ENCODE peak calls at places on chromosome 22, in four cellular contexts. One of them, this sample, is unnamed.

GRCh38 chr22:27564806-27565205 is 236.8 kb downstream of the MN1 start:
- DNase-seq in central memory CD4-positive, alpha-beta T cell: no peak
- DNase-seq in activated CD8-positive, alpha-beta memory T cell treated with anti-CD3 and anti-CD28 coated beads, Interleukin-2, amount 50 U/mL, for 4 hours: no peak
- DNase-seq in stimulated activated CD8-positive, alpha-beta memory T cell treated with anti-CD3 and anti-CD28 coated beads, Interleukin-12 subunit alpha, Interleukin-12 subunit beta, amount 100 ng/mL, for 1 hour: no peak
- DNase-seq in this sample: no peak

GRCh38 chr22:47515384-47516125 is 753.1 kb downstream of the TBC1D22A start:
- DNase-seq in central memory CD4-positive, alpha-beta T cell: no peak
- DNase-seq in activated CD8-positive, alpha-beta memory T cell treated with anti-CD3 and anti-CD28 coated beads, Interleukin-2, amount 50 U/mL, for 4 hours: no peak
- DNase-seq in stimulated activated CD8-positive, alpha-beta memory T cell treated with anti-CD3 and anti-CD28 coated beads, Interleukin-12 subunit alpha, Interleukin-12 subunit beta, amount 100 ng/mL, for 1 hour: no peak
- DNase-seq in this sample: no peak

GRCh38 chr22:40491990-40492631 is 121.7 kb downstream of the SGSM3 start:
- DNase-seq in central memory CD4-positive, alpha-beta T cell: peak; percentile 1
- DNase-seq in activated CD8-positive, alpha-beta memory T cell treated with anti-CD3 and anti-CD28 coated beads, Interleukin-2, amount 50 U/mL, for 4 hours: no peak
- DNase-seq in stimulated activated CD8-positive, alpha-beta memory T cell treated with anti-CD3 and anti-CD28 coated beads, Interleukin-12 subunit alpha, Interleukin-12 subunit beta, amount 100 ng/mL, for 1 hour: no peak
- DNase-seq in this sample: peak; percentile 34

GRCh38 chr22:29272624-29273023 is 4.6 kb downstream of the EWSR1 start:
- DNase-seq in central memory CD4-positive, alpha-beta T cell: no peak
- DNase-seq in activated CD8-positive, alpha-beta memory T cell treated with anti-CD3 and anti-CD28 coated beads, Interleukin-2, amount 50 U/mL, for 4 hours: no peak
- DNase-seq in stimulated activated CD8-positive, alpha-beta memory T cell treated with anti-CD3 and anti-CD28 coated beads, Interleukin-12 subunit alpha, Interleukin-12 subunit beta, amount 100 ng/mL, for 1 hour: no peak
- DNase-seq in this sample: no peak

GRCh38 chr22:42608481-42609361 is 6.0 kb downstream of the POLDIP3 start:
- DNase-seq in central memory CD4-positive, alpha-beta T cell: no peak
- DNase-seq in activated CD8-positive, alpha-beta memory T cell treated with anti-CD3 and anti-CD28 coated beads, Interleukin-2, amount 50 U/mL, for 4 hours: no peak
- DNase-seq in stimulated activated CD8-positive, alpha-beta memory T cell treated with anti-CD3 and anti-CD28 coated beads, Interleukin-12 subunit alpha, Interleukin-12 subunit beta, amount 100 ng/mL, for 1 hour: no peak
- DNase-seq in this sample: no peak

GRCh38 chr22:22046370-22046769 is 63.8 kb upstream of the TOP3B start:
- DNase-seq in central memory CD4-positive, alpha-beta T cell: no peak
- DNase-seq in activated CD8-positive, alpha-beta memory T cell treated with anti-CD3 and anti-CD28 coated beads, Interleukin-2, amount 50 U/mL, for 4 hours: no peak
- DNase-seq in stimulated activated CD8-positive, alpha-beta memory T cell treated with anti-CD3 and anti-CD28 coated beads, Interleukin-12 subunit alpha, Interleukin-12 subunit beta, amount 100 ng/mL, for 1 hour: no peak
- DNase-seq in this sample: no peak

GRCh38 chr22:35313311-35314121 is 13.8 kb downstream of the TOM1 start:
- DNase-seq in central memory CD4-positive, alpha-beta T cell: no peak
- DNase-seq in activated CD8-positive, alpha-beta memory T cell treated with anti-CD3 and anti-CD28 coated beads, Interleukin-2, amount 50 U/mL, for 4 hours: no peak
- DNase-seq in stimulated activated CD8-positive, alpha-beta memory T cell treated with anti-CD3 and anti-CD28 coated beads, Interleukin-12 subunit alpha, Interleukin-12 subunit beta, amount 100 ng/mL, for 1 hour: no peak
- DNase-seq in this sample: no peak

GRCh38 chr22:48722661-48723060 is 1105.0 kb downstream of the BRD1 start:
- DNase-seq in central memory CD4-positive, alpha-beta T cell: no peak
- DNase-seq in activated CD8-positive, alpha-beta memory T cell treated with anti-CD3 and anti-CD28 coated beads, Interleukin-2, amount 50 U/mL, for 4 hours: no peak
- DNase-seq in stimulated activated CD8-positive, alpha-beta memory T cell treated with anti-CD3 and anti-CD28 coated beads, Interleukin-12 subunit alpha, Interleukin-12 subunit beta, amount 100 ng/mL, for 1 hour: no peak
- DNase-seq in this sample: no peak

GRCh38 chr22:41217553-41218157 is 12.5 kb downstream of the L3MBTL2 start:
- DNase-seq in central memory CD4-positive, alpha-beta T cell: peak; percentile 28
- DNase-seq in activated CD8-positive, alpha-beta memory T cell treated with anti-CD3 and anti-CD28 coated beads, Interleukin-2, amount 50 U/mL, for 4 hours: no peak
- DNase-seq in stimulated activated CD8-positive, alpha-beta memory T cell treated with anti-CD3 and anti-CD28 coated beads, Interleukin-12 subunit alpha, Interleukin-12 subunit beta, amount 100 ng/mL, for 1 hour: no peak
- DNase-seq in this sample: peak; percentile 35

GRCh38 chr22:30078320-30079311 is 1.6 kb upstream of the HORMAD2 start:
- DNase-seq in central memory CD4-positive, alpha-beta T cell: peak; percentile 22
- DNase-seq in activated CD8-positive, alpha-beta memory T cell treated with anti-CD3 and anti-CD28 coated beads, Interleukin-2, amount 50 U/mL, for 4 hours: no peak
- DNase-seq in stimulated activated CD8-positive, alpha-beta memory T cell treated with anti-CD3 and anti-CD28 coated beads, Interleukin-12 subunit alpha, Interleukin-12 subunit beta, amount 100 ng/mL, for 1 hour: no peak
- DNase-seq in this sample: peak; percentile 25

GRCh38 chr22:39933741-39934140 is 26.5 kb upstream of the TMA7B start:
- DNase-seq in central memory CD4-positive, alpha-beta T cell: no peak
- DNase-seq in activated CD8-positive, alpha-beta memory T cell treated with anti-CD3 and anti-CD28 coated beads, Interleukin-2, amount 50 U/mL, for 4 hours: no peak
- DNase-seq in stimulated activated CD8-positive, alpha-beta memory T cell treated with anti-CD3 and anti-CD28 coated beads, Interleukin-12 subunit alpha, Interleukin-12 subunit beta, amount 100 ng/mL, for 1 hour: no peak
- DNase-seq in this sample: no peak

GRCh38 chr22:22813126-22814075 is 74.2 kb upstream of the IGLL5 start:
- DNase-seq in central memory CD4-positive, alpha-beta T cell: no peak
- DNase-seq in activated CD8-positive, alpha-beta memory T cell treated with anti-CD3 and anti-CD28 coated beads, Interleukin-2, amount 50 U/mL, for 4 hours: no peak
- DNase-seq in stimulated activated CD8-positive, alpha-beta memory T cell treated with anti-CD3 and anti-CD28 coated beads, Interleukin-12 subunit alpha, Interleukin-12 subunit beta, amount 100 ng/mL, for 1 hour: no peak
- DNase-seq in this sample: no peak

GRCh38 chr22:19446603-19447387 is 716 bp downstream of the C22orf39 start:
- DNase-seq in central memory CD4-positive, alpha-beta T cell: no peak
- DNase-seq in activated CD8-positive, alpha-beta memory T cell treated with anti-CD3 and anti-CD28 coated beads, Interleukin-2, amount 50 U/mL, for 4 hours: no peak
- DNase-seq in stimulated activated CD8-positive, alpha-beta memory T cell treated with anti-CD3 and anti-CD28 coated beads, Interleukin-12 subunit alpha, Interleukin-12 subunit beta, amount 100 ng/mL, for 1 hour: no peak
- DNase-seq in this sample: no peak

GRCh38 chr22:17832665-17833064 is 58.4 kb upstream of the BID start:
- DNase-seq in central memory CD4-positive, alpha-beta T cell: no peak
- DNase-seq in activated CD8-positive, alpha-beta memory T cell treated with anti-CD3 and anti-CD28 coated beads, Interleukin-2, amount 50 U/mL, for 4 hours: no peak
- DNase-seq in stimulated activated CD8-positive, alpha-beta memory T cell treated with anti-CD3 and anti-CD28 coated beads, Interleukin-12 subunit alpha, Interleukin-12 subunit beta, amount 100 ng/mL, for 1 hour: no peak
- DNase-seq in this sample: no peak

GRCh38 chr22:49670610-49671330 is 156.9 kb downstream of the BRD1 start:
- DNase-seq in central memory CD4-positive, alpha-beta T cell: no peak
- DNase-seq in activated CD8-positive, alpha-beta memory T cell treated with anti-CD3 and anti-CD28 coated beads, Interleukin-2, amount 50 U/mL, for 4 hours: peak; percentile 14
- DNase-seq in stimulated activated CD8-positive, alpha-beta memory T cell treated with anti-CD3 and anti-CD28 coated beads, Interleukin-12 subunit alpha, Interleukin-12 subunit beta, amount 100 ng/mL, for 1 hour: no peak
- DNase-seq in this sample: no peak

GRCh38 chr22:17773606-17774205 is 563 bp downstream of the BID start:
- DNase-seq in central memory CD4-positive, alpha-beta T cell: peak; percentile 56
- DNase-seq in activated CD8-positive, alpha-beta memory T cell treated with anti-CD3 and anti-CD28 coated beads, Interleukin-2, amount 50 U/mL, for 4 hours: peak; percentile 71
- DNase-seq in stimulated activated CD8-positive, alpha-beta memory T cell treated with anti-CD3 and anti-CD28 coated beads, Interleukin-12 subunit alpha, Interleukin-12 subunit beta, amount 100 ng/mL, for 1 hour: peak; percentile 50
- DNase-seq in this sample: peak; percentile 60

GRCh38 chr22:23503142-23503541 is 76.9 kb downstream of the IGLL1 start:
- DNase-seq in central memory CD4-positive, alpha-beta T cell: no peak
- DNase-seq in activated CD8-positive, alpha-beta memory T cell treated with anti-CD3 and anti-CD28 coated beads, Interleukin-2, amount 50 U/mL, for 4 hours: no peak
- DNase-seq in stimulated activated CD8-positive, alpha-beta memory T cell treated with anti-CD3 and anti-CD28 coated beads, Interleukin-12 subunit alpha, Interleukin-12 subunit beta, amount 100 ng/mL, for 1 hour: no peak
- DNase-seq in this sample: no peak

GRCh38 chr22:19800761-19801244 is 40.2 kb downstream of the TBX1 start:
- DNase-seq in central memory CD4-positive, alpha-beta T cell: no peak
- DNase-seq in activated CD8-positive, alpha-beta memory T cell treated with anti-CD3 and anti-CD28 coated beads, Interleukin-2, amount 50 U/mL, for 4 hours: no peak
- DNase-seq in stimulated activated CD8-positive, alpha-beta memory T cell treated with anti-CD3 and anti-CD28 coated beads, Interleukin-12 subunit alpha, Interleukin-12 subunit beta, amount 100 ng/mL, for 1 hour: no peak
- DNase-seq in this sample: no peak

GRCh38 chr22:29309332-29310064 is 3.0 kb downstream of the GAS2L1 start:
- DNase-seq in central memory CD4-positive, alpha-beta T cell: no peak
- DNase-seq in activated CD8-positive, alpha-beta memory T cell treated with anti-CD3 and anti-CD28 coated beads, Interleukin-2, amount 50 U/mL, for 4 hours: no peak
- DNase-seq in stimulated activated CD8-positive, alpha-beta memory T cell treated with anti-CD3 and anti-CD28 coated beads, Interleukin-12 subunit alpha, Interleukin-12 subunit beta, amount 100 ng/mL, for 1 hour: no peak
- DNase-seq in this sample: no peak

GRCh38 chr22:23856721-23857605 is 712 bp upstream of the SLC2A11 start:
- DNase-seq in central memory CD4-positive, alpha-beta T cell: no peak
- DNase-seq in activated CD8-positive, alpha-beta memory T cell treated with anti-CD3 and anti-CD28 coated beads, Interleukin-2, amount 50 U/mL, for 4 hours: no peak
- DNase-seq in stimulated activated CD8-positive, alpha-beta memory T cell treated with anti-CD3 and anti-CD28 coated beads, Interleukin-12 subunit alpha, Interleukin-12 subunit beta, amount 100 ng/mL, for 1 hour: no peak
- DNase-seq in this sample: no peak

GRCh38 chr22:19290400-19291217 is 910 bp downstream of the CLTCL1 start:
- DNase-seq in central memory CD4-positive, alpha-beta T cell: no peak
- DNase-seq in activated CD8-positive, alpha-beta memory T cell treated with anti-CD3 and anti-CD28 coated beads, Interleukin-2, amount 50 U/mL, for 4 hours: no peak
- DNase-seq in stimulated activated CD8-positive, alpha-beta memory T cell treated with anti-CD3 and anti-CD28 coated beads, Interleukin-12 subunit alpha, Interleukin-12 subunit beta, amount 100 ng/mL, for 1 hour: no peak
- DNase-seq in this sample: no peak

GRCh38 chr22:38490915-38491314 is 15.2 kb downstream of the DDX17 start:
- DNase-seq in central memory CD4-positive, alpha-beta T cell: no peak
- DNase-seq in activated CD8-positive, alpha-beta memory T cell treated with anti-CD3 and anti-CD28 coated beads, Interleukin-2, amount 50 U/mL, for 4 hours: no peak
- DNase-seq in stimulated activated CD8-positive, alpha-beta memory T cell treated with anti-CD3 and anti-CD28 coated beads, Interleukin-12 subunit alpha, Interleukin-12 subunit beta, amount 100 ng/mL, for 1 hour: no peak
- DNase-seq in this sample: no peak

GRCh38 chr22:42904049-42904448 is 47.0 kb upstream of the ARFGAP3 start:
- DNase-seq in central memory CD4-positive, alpha-beta T cell: no peak
- DNase-seq in activated CD8-positive, alpha-beta memory T cell treated with anti-CD3 and anti-CD28 coated beads, Interleukin-2, amount 50 U/mL, for 4 hours: no peak
- DNase-seq in stimulated activated CD8-positive, alpha-beta memory T cell treated with anti-CD3 and anti-CD28 coated beads, Interleukin-12 subunit alpha, Interleukin-12 subunit beta, amount 100 ng/mL, for 1 hour: no peak
- DNase-seq in this sample: no peak

GRCh38 chr22:37803195-37803635 is 4.5 kb upstream of the GCAT start:
- DNase-seq in central memory CD4-positive, alpha-beta T cell: no peak
- DNase-seq in activated CD8-positive, alpha-beta memory T cell treated with anti-CD3 and anti-CD28 coated beads, Interleukin-2, amount 50 U/mL, for 4 hours: no peak
- DNase-seq in stimulated activated CD8-positive, alpha-beta memory T cell treated with anti-CD3 and anti-CD28 coated beads, Interleukin-12 subunit alpha, Interleukin-12 subunit beta, amount 100 ng/mL, for 1 hour: no peak
- DNase-seq in this sample: no peak

GRCh38 chr22:45424241-45424731 is 10.8 kb downstream of the RIBC2 start:
- DNase-seq in central memory CD4-positive, alpha-beta T cell: no peak
- DNase-seq in activated CD8-positive, alpha-beta memory T cell treated with anti-CD3 and anti-CD28 coated beads, Interleukin-2, amount 50 U/mL, for 4 hours: no peak
- DNase-seq in stimulated activated CD8-positive, alpha-beta memory T cell treated with anti-CD3 and anti-CD28 coated beads, Interleukin-12 subunit alpha, Interleukin-12 subunit beta, amount 100 ng/mL, for 1 hour: no peak
- DNase-seq in this sample: no peak

GRCh38 chr22:37392929-37393328 is 34.4 kb downstream of the ELFN2 start:
- DNase-seq in central memory CD4-positive, alpha-beta T cell: no peak
- DNase-seq in activated CD8-positive, alpha-beta memory T cell treated with anti-CD3 and anti-CD28 coated beads, Interleukin-2, amount 50 U/mL, for 4 hours: no peak
- DNase-seq in stimulated activated CD8-positive, alpha-beta memory T cell treated with anti-CD3 and anti-CD28 coated beads, Interleukin-12 subunit alpha, Interleukin-12 subunit beta, amount 100 ng/mL, for 1 hour: no peak
- DNase-seq in this sample: no peak

GRCh38 chr22:26554956-26555355 is 35.0 kb downstream of the TPST2 start:
- DNase-seq in central memory CD4-positive, alpha-beta T cell: no peak
- DNase-seq in activated CD8-positive, alpha-beta memory T cell treated with anti-CD3 and anti-CD28 coated beads, Interleukin-2, amount 50 U/mL, for 4 hours: no peak
- DNase-seq in stimulated activated CD8-positive, alpha-beta memory T cell treated with anti-CD3 and anti-CD28 coated beads, Interleukin-12 subunit alpha, Interleukin-12 subunit beta, amount 100 ng/mL, for 1 hour: no peak
- DNase-seq in this sample: no peak

GRCh38 chr22:28015676-28016601 is 96.9 kb upstream of the PITPNB start:
- DNase-seq in central memory CD4-positive, alpha-beta T cell: no peak
- DNase-seq in activated CD8-positive, alpha-beta memory T cell treated with anti-CD3 and anti-CD28 coated beads, Interleukin-2, amount 50 U/mL, for 4 hours: no peak
- DNase-seq in stimulated activated CD8-positive, alpha-beta memory T cell treated with anti-CD3 and anti-CD28 coated beads, Interleukin-12 subunit alpha, Interleukin-12 subunit beta, amount 100 ng/mL, for 1 hour: no peak
- DNase-seq in this sample: no peak

GRCh38 chr22:48950151-48950915 is 877.3 kb downstream of the BRD1 start:
- DNase-seq in central memory CD4-positive, alpha-beta T cell: no peak
- DNase-seq in activated CD8-positive, alpha-beta memory T cell treated with anti-CD3 and anti-CD28 coated beads, Interleukin-2, amount 50 U/mL, for 4 hours: no peak
- DNase-seq in stimulated activated CD8-positive, alpha-beta memory T cell treated with anti-CD3 and anti-CD28 coated beads, Interleukin-12 subunit alpha, Interleukin-12 subunit beta, amount 100 ng/mL, for 1 hour: no peak
- DNase-seq in this sample: no peak

GRCh38 chr22:23700706-23701105 is 9.9 kb downstream of the RGL4 start:
- DNase-seq in central memory CD4-positive, alpha-beta T cell: no peak
- DNase-seq in activated CD8-positive, alpha-beta memory T cell treated with anti-CD3 and anti-CD28 coated beads, Interleukin-2, amount 50 U/mL, for 4 hours: no peak
- DNase-seq in stimulated activated CD8-positive, alpha-beta memory T cell treated with anti-CD3 and anti-CD28 coated beads, Interleukin-12 subunit alpha, Interleukin-12 subunit beta, amount 100 ng/mL, for 1 hour: no peak
- DNase-seq in this sample: no peak

GRCh38 chr22:46693634-46694422 is 44.2 kb downstream of the CERK start:
- DNase-seq in central memory CD4-positive, alpha-beta T cell: no peak
- DNase-seq in activated CD8-positive, alpha-beta memory T cell treated with anti-CD3 and anti-CD28 coated beads, Interleukin-2, amount 50 U/mL, for 4 hours: no peak
- DNase-seq in stimulated activated CD8-positive, alpha-beta memory T cell treated with anti-CD3 and anti-CD28 coated beads, Interleukin-12 subunit alpha, Interleukin-12 subunit beta, amount 100 ng/mL, for 1 hour: no peak
- DNase-seq in this sample: no peak

GRCh38 chr22:25970348-25970995 is 198.8 kb upstream of the SEZ6L start:
- DNase-seq in central memory CD4-positive, alpha-beta T cell: no peak
- DNase-seq in activated CD8-positive, alpha-beta memory T cell treated with anti-CD3 and anti-CD28 coated beads, Interleukin-2, amount 50 U/mL, for 4 hours: no peak
- DNase-seq in stimulated activated CD8-positive, alpha-beta memory T cell treated with anti-CD3 and anti-CD28 coated beads, Interleukin-12 subunit alpha, Interleukin-12 subunit beta, amount 100 ng/mL, for 1 hour: no peak
- DNase-seq in this sample: no peak

GRCh38 chr22:40541300-40541699 is 95.2 kb downstream of the MRTFA start:
- DNase-seq in central memory CD4-positive, alpha-beta T cell: no peak
- DNase-seq in activated CD8-positive, alpha-beta memory T cell treated with anti-CD3 and anti-CD28 coated beads, Interleukin-2, amount 50 U/mL, for 4 hours: no peak
- DNase-seq in stimulated activated CD8-positive, alpha-beta memory T cell treated with anti-CD3 and anti-CD28 coated beads, Interleukin-12 subunit alpha, Interleukin-12 subunit beta, amount 100 ng/mL, for 1 hour: no peak
- DNase-seq in this sample: no peak

GRCh38 chr22:39175127-39176066 is 22.9 kb upstream of the CBX7 start:
- DNase-seq in central memory CD4-positive, alpha-beta T cell: no peak
- DNase-seq in activated CD8-positive, alpha-beta memory T cell treated with anti-CD3 and anti-CD28 coated beads, Interleukin-2, amount 50 U/mL, for 4 hours: no peak
- DNase-seq in stimulated activated CD8-positive, alpha-beta memory T cell treated with anti-CD3 and anti-CD28 coated beads, Interleukin-12 subunit alpha, Interleukin-12 subunit beta, amount 100 ng/mL, for 1 hour: no peak
- DNase-seq in this sample: no peak

GRCh38 chr22:44143596-44143995 is 37.1 kb upstream of the PARVG start:
- DNase-seq in central memory CD4-positive, alpha-beta T cell: no peak
- DNase-seq in activated CD8-positive, alpha-beta memory T cell treated with anti-CD3 and anti-CD28 coated beads, Interleukin-2, amount 50 U/mL, for 4 hours: no peak
- DNase-seq in stimulated activated CD8-positive, alpha-beta memory T cell treated with anti-CD3 and anti-CD28 coated beads, Interleukin-12 subunit alpha, Interleukin-12 subunit beta, amount 100 ng/mL, for 1 hour: no peak
- DNase-seq in this sample: no peak

GRCh38 chr22:50119169-50119767 is 29.5 kb downstream of the MOV10L1 start:
- DNase-seq in central memory CD4-positive, alpha-beta T cell: no peak
- DNase-seq in activated CD8-positive, alpha-beta memory T cell treated with anti-CD3 and anti-CD28 coated beads, Interleukin-2, amount 50 U/mL, for 4 hours: no peak
- DNase-seq in stimulated activated CD8-positive, alpha-beta memory T cell treated with anti-CD3 and anti-CD28 coated beads, Interleukin-12 subunit alpha, Interleukin-12 subunit beta, amount 100 ng/mL, for 1 hour: no peak
- DNase-seq in this sample: no peak